ENCODE peak calls at places on chromosomes 6 and 20, in five cellular contexts. Z is mucosa of descending colon, V is heart right ventricle, R is HepG2, H is breast epithelium. G is an unnamed sample. For H3K4me1, the result is how much of the 10 kb centered on the place peaks cover.

GRCh38 chr20:59802018-59802417 is 131.4 kb downstream of the SYCP2 start:
- DNase-seq in Z (no peak), V (no peak), R (no peak), H (no peak), G (no peak)

GRCh38 chr20:41133709-41134361 is 3.5 kb upstream of the PLCG1 start:
- DNase-seq in Z (no peak), V (no peak), R (no peak), H (no peak), G (no peak)

GRCh38 chr20:10271470-10272219 is 53.0 kb downstream of the SNAP25 start:
- DNase-seq in Z (no peak), V (no peak), R (no peak), H (no peak), G (peak)

GRCh38 chr6:302760-303159 is 10.5 kb downstream of the DUSP22 start:
- DNase-seq in Z (no peak), V (no peak), R (no peak), H (no peak), G (no peak)

GRCh38 chr20:38222923-38223742 is 37.4 kb downstream of the KIAA1755 start:
- DNase-seq in Z (no peak), V (no peak), R (no peak), H (no peak), G (no peak)

GRCh38 chr6:140043357-140043756 is 668.9 kb upstream of the CITED2 start:
- DNase-seq in Z (no peak), V (no peak), R (no peak), H (no peak), G (no peak)

GRCh38 chr6:16769131-16769985 is 8.1 kb upstream of the ATXN1 start:
- DNase-seq in Z (no peak), V (no peak), R (peak), H (no peak), G (no peak)

GRCh38 chr20:56414842-56415765 is 3.0 kb downstream of the CASS4 start:
- DNase-seq in Z (no peak), V (no peak), R (no peak), H (no peak), G (no peak)

GRCh38 chr6:44494011-44494501 is 106.5 kb downstream of the CDC5L start:
- DNase-seq in Z (no peak), V (no peak), R (peak), H (no peak), G (no peak)

GRCh38 chr20:45469336-45470261 is at the start of gene WFDC2:
- DNase-seq in Z (peak), V (peak), R (no peak), H (peak), G (no peak)

GRCh38 chr20:20938131-20938530 is 168.0 kb downstream of the LINC00237 start:
- DNase-seq in Z (no peak), V (no peak), R (no peak), H (no peak), G (no peak)

GRCh38 chr6:16760536-16761468 is at the start of gene ATXN1:
- DNase-seq in Z (peak), V (peak), R (peak), H (peak), G (peak)

GRCh38 chr6:78132681-78133410 is 480.0 kb downstream of the MEI4 start:
- DNase-seq in Z (no peak), V (no peak), R (no peak), H (no peak), G (no peak)

GRCh38 chr6:415087-415486 is 23.5 kb downstream of the IRF4 start:
- DNase-seq in Z (no peak), V (no peak), R (no peak), H (no peak), G (no peak)

GRCh38 chr20:47361268-47361665 is 4.8 kb upstream of the ZMYND8 start:
- DNase-seq in Z (no peak), V (no peak), R (no peak), H (no peak), G (no peak)
- H3K4me1 ChIP-seq in Z (half or more), V (under half), R (half or more), H (under half), G (under half)

DNA sequence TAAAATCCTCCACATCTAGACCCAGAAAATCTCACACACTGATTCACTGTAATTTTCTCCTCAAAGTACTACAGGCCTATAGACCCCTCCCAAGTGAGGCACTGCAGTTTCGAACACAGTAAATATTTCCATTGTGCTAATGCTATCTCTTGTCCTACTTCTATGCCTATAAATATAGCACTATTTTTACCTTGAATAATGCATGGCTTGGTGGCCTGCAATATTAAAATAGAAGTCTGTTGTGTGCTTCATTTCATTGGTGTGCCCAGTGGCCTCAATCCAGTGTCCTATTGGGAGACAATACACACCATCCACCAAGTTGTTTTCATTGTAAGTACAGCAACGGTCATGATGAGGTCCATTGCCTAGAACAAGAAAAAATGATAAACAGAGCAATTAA is 49.4 kb downstream of the EPM2A start:
- DNase-seq in Z (no peak), V (no peak), R (no peak), H (no peak), G (no peak)
- H3K4me1 ChIP-seq in Z (under half), V (under half), R (under half), H (under half), G (under half)

DNA sequence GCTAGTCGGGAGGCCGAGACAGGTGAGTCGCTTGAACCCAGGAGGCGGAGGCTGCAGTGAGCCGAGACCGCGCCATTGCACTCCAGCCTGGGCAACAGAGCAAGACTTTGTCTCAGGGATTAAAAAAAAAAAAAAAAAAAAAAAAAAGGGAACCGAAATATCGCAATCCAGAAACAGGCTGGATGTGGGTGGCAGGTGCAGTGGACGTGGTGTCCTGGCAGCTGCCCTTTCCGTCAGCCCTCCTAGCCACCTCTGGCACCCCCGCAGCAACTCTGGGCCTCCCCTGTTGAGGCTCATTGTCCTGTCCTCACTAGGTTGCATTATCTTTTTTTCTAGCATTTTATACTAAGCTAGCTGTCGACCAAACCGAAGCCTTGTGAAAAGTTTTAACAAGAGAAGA is 113.5 kb downstream of the DTNBP1 start:
- DNase-seq in Z (no peak), V (no peak), R (no peak), H (no peak), G (no peak)
- H3K4me1 ChIP-seq in Z (under half), V (under half), R (under half), H (under half), G (under half)

GRCh38 chr20:1673424-1673823 is 15.8 kb upstream of the SIRPG start:
- DNase-seq in Z (no peak), V (no peak), R (no peak), H (no peak), G (no peak)

GRCh38 chr20:1674990-1675389 is 17.4 kb upstream of the SIRPG start:
- DNase-seq in Z (no peak), V (no peak), R (no peak), H (no peak), G (no peak)

GRCh38 chr20:1672728-1673127 is 15.1 kb upstream of the SIRPG start:
- DNase-seq in Z (no peak), V (no peak), R (no peak), H (no peak), G (no peak)

GRCh38 chr20:1671891-1672669 is 14.5 kb upstream of the SIRPG start:
- DNase-seq in Z (no peak), V (no peak), R (no peak), H (no peak), G (no peak)

DNA sequence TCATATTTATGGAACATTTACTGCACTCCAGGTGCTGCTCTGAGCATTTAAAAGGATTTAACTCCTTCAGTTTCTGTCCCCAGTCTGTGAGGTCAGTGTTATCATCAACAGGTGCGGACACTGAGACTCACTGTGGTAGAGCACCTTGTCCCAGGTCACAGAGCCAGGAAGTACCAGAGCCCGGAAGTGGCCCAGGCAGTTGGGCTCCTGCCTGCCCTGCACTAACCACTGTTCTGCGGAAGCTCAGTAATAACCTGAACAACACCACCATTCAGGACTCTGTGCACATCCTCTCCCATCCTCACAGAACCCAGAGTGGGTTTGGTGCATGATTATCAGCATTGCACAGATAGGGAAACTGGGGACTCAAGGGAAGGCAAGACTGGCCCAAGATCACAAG is 16.8 kb upstream of the SIRPG start:
- DNase-seq in Z (peak), V (no peak), R (no peak), H (no peak), G (peak)
- H3K4me1 ChIP-seq in Z (under half), V (under half), R (under half), H (under half), G (under half)

G was measured in right cardiac atrium.